ENCODE peak calls at places on chromosomes 7 and 10, in six cellular contexts. H is mucosa of descending colon, V is WERI-Rb-1, N is RWPE1, X is IMR-90, U is AG09319. C is an unnamed sample.

GRCh38 chr7:101562531-101563197 is 66.4 kb downstream of the MYL10 start:
- DNase-seq in H (no peak), V (no peak), N (no peak), X (no peak), U (no peak), C (no peak)

GRCh38 chr10:32132357-32132756 is 76.1 kb upstream of the KIF5B start:
- DNase-seq in H (peak; percentile 63), V (no peak), N (no peak), X (no peak), U (no peak), C (no peak)

GRCh38 chr10:78750418-78750817 is 318.3 kb upstream of the ZMIZ1 start:
- DNase-seq in H (no peak), V (no peak), N (no peak), X (no peak), U (no peak), C (no peak)

GRCh38 chr10:21814866-21815265 is 188.7 kb downstream of the DNAJC1 start:
- DNase-seq in H (no peak), V (peak; percentile 38), N (no peak), X (no peak), U (no peak), C (no peak)

GRCh38 chr7:24290004-24290641 is 6.1 kb downstream of the NPY start:
- DNase-seq in H (no peak), V (peak; percentile 29), N (peak; percentile 53), X (peak; percentile 18), U (no peak), C (no peak)

GRCh38 chr7:143325215-143325614 is 9.3 kb downstream of the CLCN1 start:
- DNase-seq in H (no peak), V (no peak), N (no peak), X (peak; percentile 78), U (no peak), C (no peak)

GRCh38 chr10:54203426-54203825 is 597.6 kb downstream of the PCDH15 start:
- DNase-seq in H (no peak), V (no peak), N (peak; percentile 11), X (no peak), U (no peak), C (no peak)

GRCh38 chr7:910441-910861 is 34.1 kb downstream of the GET4 start:
- DNase-seq in H (no peak), V (no peak), N (no peak), X (no peak), U (no peak), C (no peak)

GRCh38 chr7:28856656-28857055 is 101.5 kb downstream of the TRIL start:
- DNase-seq in H (no peak), V (no peak), N (no peak), X (no peak), U (no peak), C (no peak)

GRCh38 chr7:104972510-104972909 is 41.5 kb upstream of the KMT2E start:
- DNase-seq in H (no peak), V (no peak), N (no peak), X (peak; percentile 87), U (no peak), C (no peak)

GRCh38 chr10:131726460-131726861 is 174.3 kb upstream of the PPP2R2D start:
- DNase-seq in H (no peak), V (no peak), N (peak; percentile 25), X (no peak), U (no peak), C (peak; percentile 36)

GRCh38 chr7:67590649-67591048 is 594.0 kb downstream of the TYW1 start:
- DNase-seq in H (no peak), V (no peak), N (no peak), X (no peak), U (no peak), C (no peak)

GRCh38 chr10:18233775-18234174 is 93.6 kb downstream of the CACNB2 start:
- DNase-seq in H (peak; percentile 39), V (peak; percentile 36), N (no peak), X (no peak), U (no peak), C (no peak)

GRCh38 chr7:27245798-27246691 is 3.4 kb downstream of the EVX1 start:
- DNase-seq in H (peak; percentile 67), V (no peak), N (no peak), X (no peak), U (no peak), C (no peak)

GRCh38 chr7:68265258-68265657 is 1268.6 kb downstream of the TYW1 start:
- DNase-seq in H (no peak), V (no peak), N (no peak), X (no peak), U (no peak), C (no peak)

GRCh38 chr7:95430864-95431263 is 4.0 kb downstream of the PON2 start:
- DNase-seq in H (no peak), V (no peak), N (peak; percentile 64), X (peak; percentile 19), U (no peak), C (no peak)

GRCh38 chr7:90595801-90596683 is at the start of gene CDK14:
- DNase-seq in H (peak; percentile 87), V (peak; percentile 84), N (peak; percentile 64), X (peak; percentile 53), U (no peak), C (peak; percentile 93)
- TF ChIP-seq CTCF in H (peak; percentile 26), V (peak; percentile 2), N (peak; percentile 72), X (peak; percentile 52), U (peak; percentile 33), C (peak; percentile 71)

GRCh38 chr7:49187543-49188268 is 263.4 kb downstream of the CDC14C start:
- DNase-seq in H (no peak), V (peak; percentile 18), N (no peak), X (no peak), U (no peak), C (no peak)
- TF ChIP-seq CTCF in H (no peak), V (peak; percentile 37), N (no peak), X (no peak), U (peak; percentile 26), C (no peak)

DNA sequence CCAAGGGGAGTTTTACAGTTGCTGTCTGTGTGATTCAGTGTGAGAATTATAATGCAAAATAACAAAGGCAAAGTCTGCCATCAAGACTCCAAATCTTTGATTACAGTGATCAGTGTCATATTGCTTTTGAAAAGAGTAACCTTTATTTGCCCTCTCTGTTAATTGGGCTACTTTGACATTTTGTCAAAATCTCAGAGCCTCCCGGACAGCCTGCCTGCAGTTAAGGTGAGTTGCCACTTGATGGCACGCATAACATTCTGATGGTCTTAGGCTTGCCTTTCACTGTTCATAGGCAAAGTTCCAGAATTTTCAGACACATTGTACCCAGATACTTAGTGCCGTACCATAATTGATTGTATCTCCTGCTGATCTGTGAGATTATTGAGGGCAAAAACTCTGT is 253.5 kb downstream of the ABCA13 start:
- DNase-seq in H (no peak), V (peak; percentile 30), N (peak; percentile 42), X (peak; percentile 6), U (no peak), C (no peak)
- TF ChIP-seq CTCF in H (no peak), V (peak; percentile 70), N (peak; percentile 37), X (peak; percentile 33), U (peak; percentile 8), C (no peak)

DNA sequence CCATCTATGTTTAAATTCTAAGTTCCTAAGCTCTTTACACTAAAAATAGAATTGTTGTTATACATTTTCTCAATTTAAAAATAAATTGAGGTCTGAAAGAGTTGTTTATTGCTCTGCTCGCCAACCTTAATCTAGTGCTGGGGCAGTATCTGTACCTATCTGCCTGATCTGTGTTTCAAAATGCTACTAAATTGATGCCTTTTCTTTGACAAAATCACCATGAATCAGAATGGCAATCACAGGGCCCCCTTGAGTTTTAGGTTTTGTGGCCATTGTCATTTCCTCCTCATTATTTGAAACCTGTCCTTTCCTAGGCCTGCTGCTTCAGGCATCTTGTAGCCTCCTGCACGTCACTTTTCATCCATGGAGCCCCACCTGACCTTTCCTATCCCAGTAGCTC is 301.5 kb downstream of the EXOC4 start:
- DNase-seq in H (no peak), V (no peak), N (no peak), X (no peak), U (no peak), C (no peak)
- TF ChIP-seq CTCF in H (no peak), V (no peak), N (no peak), X (no peak), U (no peak), C (no peak)

GRCh38 chr10:45308707-45309106 is 6.7 kb downstream of the OR13A1 start:
- DNase-seq in H (no peak), V (peak; percentile 67), N (no peak), X (no peak), U (no peak), C (no peak)
- TF ChIP-seq CTCF in H (no peak), V (peak; percentile 59), N (no peak), X (no peak), U (no peak), C (peak; percentile 44)

GRCh38 chr10:70479161-70479531 is 579 bp downstream of the PALD1 start:
- DNase-seq in H (no peak), V (peak; percentile 21), N (no peak), X (no peak), U (no peak), C (no peak)

GRCh38 chr10:70480254-70480861 is 1.8 kb downstream of the PALD1 start:
- DNase-seq in H (no peak), V (no peak), N (no peak), X (no peak), U (no peak), C (no peak)

GRCh38 chr10:70477661-70478162 is 855 bp upstream of the PALD1 start:
- DNase-seq in H (peak; percentile 51), V (no peak), N (peak; percentile 87), X (peak; percentile 18), U (no peak), C (no peak)

GRCh38 chr10:70479626-70480253 is 1.2 kb downstream of the PALD1 start:
- DNase-seq in H (peak; percentile 48), V (no peak), N (no peak), X (no peak), U (no peak), C (no peak)

DNA sequence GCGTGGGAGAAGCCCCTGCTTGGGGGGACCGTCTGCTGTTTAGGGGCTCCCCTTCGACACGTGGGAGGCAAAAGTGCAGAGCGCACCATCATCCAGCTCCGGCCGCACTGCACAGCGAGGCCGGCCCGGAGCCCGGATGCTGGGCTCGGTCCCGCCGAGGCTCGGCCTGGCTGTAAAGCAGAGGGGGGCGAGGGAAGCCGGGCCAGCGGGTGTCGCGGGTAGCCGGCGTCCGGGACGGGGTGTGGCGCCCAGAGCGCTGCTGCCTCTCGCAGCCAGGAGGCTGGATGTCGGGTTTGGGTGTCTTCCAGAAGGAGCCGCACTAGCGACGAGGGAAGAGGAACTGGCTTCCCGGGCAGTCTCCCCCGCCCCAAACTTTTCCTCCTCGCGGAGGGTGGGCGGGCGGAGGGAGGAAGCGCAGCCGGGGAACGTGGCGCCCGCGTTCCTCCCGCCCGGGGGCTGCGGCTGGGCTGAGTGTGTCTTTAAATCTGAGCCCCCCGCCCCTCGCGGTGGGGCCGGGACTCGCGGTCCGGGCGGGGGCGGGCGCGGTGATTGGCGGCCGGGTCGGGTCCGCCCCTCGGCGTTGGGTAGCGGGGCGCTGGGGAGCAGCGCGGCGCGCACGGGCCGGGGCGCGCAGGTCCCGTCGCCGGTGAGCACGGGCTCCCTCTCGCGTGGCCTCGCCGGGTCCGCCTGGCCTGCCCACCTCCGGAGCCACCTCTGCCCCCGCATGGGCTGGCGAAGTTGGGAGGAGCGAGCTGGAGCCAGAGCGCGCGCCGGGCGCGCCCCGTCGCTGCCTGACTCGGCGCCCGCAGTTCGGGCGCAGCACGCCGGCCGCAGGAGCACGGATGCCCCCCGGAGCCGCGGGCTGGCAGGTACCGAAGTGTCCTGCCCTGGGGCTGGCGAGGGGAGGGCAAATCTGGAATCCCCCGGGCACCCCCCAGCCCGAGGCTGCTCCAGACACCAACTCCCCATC is at the start of gene PALD1:
- DNase-seq in H (peak; percentile 62), V (peak; percentile 55), N (peak; percentile 56), X (no peak), U (no peak), C (no peak)
- TF ChIP-seq CTCF in H (no peak), V (no peak), N (no peak), X (no peak), U (no peak), C (no peak)

C was measured in CD14-positive monocyte.